ENCODE peak calls at places on chromosome 9, in six cellular contexts. One of them, this sample, is unnamed.

GRCh38 chr9:6917162-6917561 is 159.4 kb downstream of the KDM4C start:
- DNase-seq in hippocampal formation: no peak
- DNase-seq in stimulated activated CD4-positive, alpha-beta T cell treated with anti-CD3 and anti-CD28 coated beads, Interleukin-15, amount 100 ng/mL, for 1 hour: no peak
- DNase-seq in GM03348: no peak
- DNase-seq in effector CD8-positive, alpha-beta T cell: no peak
- DNase-seq in left cardiac atrium: no peak
- DNase-seq in this sample: no peak

GRCh38 chr9:108002296-108003056 is 512.9 kb upstream of the KLF4 start:
- DNase-seq in hippocampal formation: no peak
- DNase-seq in stimulated activated CD4-positive, alpha-beta T cell treated with anti-CD3 and anti-CD28 coated beads, Interleukin-15, amount 100 ng/mL, for 1 hour: no peak
- DNase-seq in GM03348: peak
- DNase-seq in effector CD8-positive, alpha-beta T cell: no peak
- DNase-seq in left cardiac atrium: peak
- DNase-seq in this sample: no peak

GRCh38 chr9:7237473-7238243 is 479.9 kb downstream of the KDM4C start:
- DNase-seq in hippocampal formation: no peak
- DNase-seq in stimulated activated CD4-positive, alpha-beta T cell treated with anti-CD3 and anti-CD28 coated beads, Interleukin-15, amount 100 ng/mL, for 1 hour: no peak
- DNase-seq in GM03348: peak
- DNase-seq in effector CD8-positive, alpha-beta T cell: no peak
- DNase-seq in left cardiac atrium: no peak
- DNase-seq in this sample: no peak

GRCh38 chr9:136026266-136026942 is 65.2 kb upstream of the UBAC1 start:
- DNase-seq in hippocampal formation: no peak
- DNase-seq in stimulated activated CD4-positive, alpha-beta T cell treated with anti-CD3 and anti-CD28 coated beads, Interleukin-15, amount 100 ng/mL, for 1 hour: no peak
- DNase-seq in GM03348: no peak
- DNase-seq in effector CD8-positive, alpha-beta T cell: no peak
- DNase-seq in left cardiac atrium: no peak
- DNase-seq in this sample: no peak

GRCh38 chr9:88443480-88444113 is 55.4 kb downstream of the SPIN1 start:
- DNase-seq in hippocampal formation: no peak
- DNase-seq in stimulated activated CD4-positive, alpha-beta T cell treated with anti-CD3 and anti-CD28 coated beads, Interleukin-15, amount 100 ng/mL, for 1 hour: no peak
- DNase-seq in GM03348: no peak
- DNase-seq in effector CD8-positive, alpha-beta T cell: no peak
- DNase-seq in left cardiac atrium: no peak
- DNase-seq in this sample: no peak

GRCh38 chr9:82021198-82021597 is 32.6 kb downstream of the SPATA31D1 start:
- DNase-seq in hippocampal formation: no peak
- DNase-seq in stimulated activated CD4-positive, alpha-beta T cell treated with anti-CD3 and anti-CD28 coated beads, Interleukin-15, amount 100 ng/mL, for 1 hour: no peak
- DNase-seq in GM03348: peak
- DNase-seq in effector CD8-positive, alpha-beta T cell: no peak
- DNase-seq in left cardiac atrium: no peak
- DNase-seq in this sample: peak

GRCh38 chr9:117414220-117414905 is 494 bp downstream of the ASTN2 start:
- DNase-seq in hippocampal formation: no peak
- DNase-seq in stimulated activated CD4-positive, alpha-beta T cell treated with anti-CD3 and anti-CD28 coated beads, Interleukin-15, amount 100 ng/mL, for 1 hour: no peak
- DNase-seq in GM03348: peak
- DNase-seq in effector CD8-positive, alpha-beta T cell: no peak
- DNase-seq in left cardiac atrium: peak
- DNase-seq in this sample: peak

GRCh38 chr9:88187631-88188030 is 49.4 kb upstream of the SPATA31C2 start:
- DNase-seq in hippocampal formation: no peak
- DNase-seq in stimulated activated CD4-positive, alpha-beta T cell treated with anti-CD3 and anti-CD28 coated beads, Interleukin-15, amount 100 ng/mL, for 1 hour: no peak
- DNase-seq in GM03348: peak
- DNase-seq in effector CD8-positive, alpha-beta T cell: no peak
- DNase-seq in left cardiac atrium: no peak
- DNase-seq in this sample: no peak

GRCh38 chr9:129145316-129145715 is 32.7 kb downstream of the IER5L start:
- DNase-seq in hippocampal formation: no peak
- DNase-seq in stimulated activated CD4-positive, alpha-beta T cell treated with anti-CD3 and anti-CD28 coated beads, Interleukin-15, amount 100 ng/mL, for 1 hour: no peak
- DNase-seq in GM03348: no peak
- DNase-seq in effector CD8-positive, alpha-beta T cell: no peak
- DNase-seq in left cardiac atrium: no peak
- DNase-seq in this sample: no peak

GRCh38 chr9:128128836-128129590 is 1.5 kb upstream of the PTGES2 start:
- DNase-seq in hippocampal formation: no peak
- DNase-seq in stimulated activated CD4-positive, alpha-beta T cell treated with anti-CD3 and anti-CD28 coated beads, Interleukin-15, amount 100 ng/mL, for 1 hour: no peak
- DNase-seq in GM03348: no peak
- DNase-seq in effector CD8-positive, alpha-beta T cell: no peak
- DNase-seq in left cardiac atrium: peak
- DNase-seq in this sample: no peak

GRCh38 chr9:136255166-136255538 is 9.5 kb upstream of the QSOX2 start:
- DNase-seq in hippocampal formation: no peak
- DNase-seq in stimulated activated CD4-positive, alpha-beta T cell treated with anti-CD3 and anti-CD28 coated beads, Interleukin-15, amount 100 ng/mL, for 1 hour: no peak
- DNase-seq in GM03348: peak
- DNase-seq in effector CD8-positive, alpha-beta T cell: no peak
- DNase-seq in left cardiac atrium: peak
- DNase-seq in this sample: no peak

GRCh38 chr9:8845808-8846207 is 1046.2 kb upstream of the DMAC1 start:
- DNase-seq in hippocampal formation: no peak
- DNase-seq in stimulated activated CD4-positive, alpha-beta T cell treated with anti-CD3 and anti-CD28 coated beads, Interleukin-15, amount 100 ng/mL, for 1 hour: no peak
- DNase-seq in GM03348: no peak
- DNase-seq in effector CD8-positive, alpha-beta T cell: no peak
- DNase-seq in left cardiac atrium: no peak
- DNase-seq in this sample: no peak

GRCh38 chr9:108050894-108051293 is 561.3 kb upstream of the KLF4 start:
- DNase-seq in hippocampal formation: no peak
- DNase-seq in stimulated activated CD4-positive, alpha-beta T cell treated with anti-CD3 and anti-CD28 coated beads, Interleukin-15, amount 100 ng/mL, for 1 hour: no peak
- DNase-seq in GM03348: no peak
- DNase-seq in effector CD8-positive, alpha-beta T cell: no peak
- DNase-seq in left cardiac atrium: no peak
- DNase-seq in this sample: no peak

GRCh38 chr9:38068616-38068865 is 486 bp downstream of the SHB start:
- DNase-seq in hippocampal formation: peak
- DNase-seq in stimulated activated CD4-positive, alpha-beta T cell treated with anti-CD3 and anti-CD28 coated beads, Interleukin-15, amount 100 ng/mL, for 1 hour: peak
- DNase-seq in GM03348: peak
- DNase-seq in effector CD8-positive, alpha-beta T cell: peak
- DNase-seq in left cardiac atrium: peak
- DNase-seq in this sample: no peak

GRCh38 chr9:98916660-98917059 is 27.0 kb upstream of the COL15A1 start:
- DNase-seq in hippocampal formation: no peak
- DNase-seq in stimulated activated CD4-positive, alpha-beta T cell treated with anti-CD3 and anti-CD28 coated beads, Interleukin-15, amount 100 ng/mL, for 1 hour: no peak
- DNase-seq in GM03348: no peak
- DNase-seq in effector CD8-positive, alpha-beta T cell: no peak
- DNase-seq in left cardiac atrium: peak
- DNase-seq in this sample: no peak

GRCh38 chr9:70113403-70114022 is 69.9 kb downstream of the MAMDC2 start:
- DNase-seq in hippocampal formation: no peak
- DNase-seq in stimulated activated CD4-positive, alpha-beta T cell treated with anti-CD3 and anti-CD28 coated beads, Interleukin-15, amount 100 ng/mL, for 1 hour: no peak
- DNase-seq in GM03348: peak
- DNase-seq in effector CD8-positive, alpha-beta T cell: no peak
- DNase-seq in left cardiac atrium: peak
- DNase-seq in this sample: no peak

GRCh38 chr9:129007035-129007765 is 20.9 kb downstream of the SH3GLB2 start:
- DNase-seq in hippocampal formation: no peak
- DNase-seq in stimulated activated CD4-positive, alpha-beta T cell treated with anti-CD3 and anti-CD28 coated beads, Interleukin-15, amount 100 ng/mL, for 1 hour: no peak
- DNase-seq in GM03348: no peak
- DNase-seq in effector CD8-positive, alpha-beta T cell: no peak
- DNase-seq in left cardiac atrium: peak
- DNase-seq in this sample: no peak

GRCh38 chr9:10525972-10526371 is 86.8 kb downstream of the PTPRD start:
- DNase-seq in hippocampal formation: no peak
- DNase-seq in stimulated activated CD4-positive, alpha-beta T cell treated with anti-CD3 and anti-CD28 coated beads, Interleukin-15, amount 100 ng/mL, for 1 hour: no peak
- DNase-seq in GM03348: no peak
- DNase-seq in effector CD8-positive, alpha-beta T cell: no peak
- DNase-seq in left cardiac atrium: no peak
- DNase-seq in this sample: no peak

GRCh38 chr9:137445930-137446431 is 4.8 kb upstream of the ENTPD8 start:
- DNase-seq in hippocampal formation: no peak
- DNase-seq in stimulated activated CD4-positive, alpha-beta T cell treated with anti-CD3 and anti-CD28 coated beads, Interleukin-15, amount 100 ng/mL, for 1 hour: no peak
- DNase-seq in GM03348: no peak
- DNase-seq in effector CD8-positive, alpha-beta T cell: no peak
- DNase-seq in left cardiac atrium: peak
- DNase-seq in this sample: no peak

GRCh38 chr9:34328500-34328982 is 527 bp downstream of the KIF24 start:
- DNase-seq in hippocampal formation: no peak
- DNase-seq in stimulated activated CD4-positive, alpha-beta T cell treated with anti-CD3 and anti-CD28 coated beads, Interleukin-15, amount 100 ng/mL, for 1 hour: no peak
- DNase-seq in GM03348: no peak
- DNase-seq in effector CD8-positive, alpha-beta T cell: no peak
- DNase-seq in left cardiac atrium: no peak
- DNase-seq in this sample: no peak

GRCh38 chr9:5185220-5185840 is at the start of gene INSL6:
- DNase-seq in hippocampal formation: no peak
- DNase-seq in stimulated activated CD4-positive, alpha-beta T cell treated with anti-CD3 and anti-CD28 coated beads, Interleukin-15, amount 100 ng/mL, for 1 hour: no peak
- DNase-seq in GM03348: no peak
- DNase-seq in effector CD8-positive, alpha-beta T cell: no peak
- DNase-seq in left cardiac atrium: no peak
- DNase-seq in this sample: no peak

GRCh38 chr9:31471041-31471440 is 913.4 kb upstream of the ACO1 start:
- DNase-seq in hippocampal formation: no peak
- DNase-seq in stimulated activated CD4-positive, alpha-beta T cell treated with anti-CD3 and anti-CD28 coated beads, Interleukin-15, amount 100 ng/mL, for 1 hour: no peak
- DNase-seq in GM03348: no peak
- DNase-seq in effector CD8-positive, alpha-beta T cell: no peak
- DNase-seq in left cardiac atrium: no peak
- DNase-seq in this sample: no peak

GRCh38 chr9:136886610-136887597 is 588 bp downstream of the TRAF2 start:
- DNase-seq in hippocampal formation: no peak
- DNase-seq in stimulated activated CD4-positive, alpha-beta T cell treated with anti-CD3 and anti-CD28 coated beads, Interleukin-15, amount 100 ng/mL, for 1 hour: no peak
- DNase-seq in GM03348: peak
- DNase-seq in effector CD8-positive, alpha-beta T cell: peak
- DNase-seq in left cardiac atrium: peak
- DNase-seq in this sample: no peak

GRCh38 chr9:94014066-94014654 is 59.0 kb upstream of the BARX1 start:
- DNase-seq in hippocampal formation: no peak
- DNase-seq in stimulated activated CD4-positive, alpha-beta T cell treated with anti-CD3 and anti-CD28 coated beads, Interleukin-15, amount 100 ng/mL, for 1 hour: no peak
- DNase-seq in GM03348: peak
- DNase-seq in effector CD8-positive, alpha-beta T cell: no peak
- DNase-seq in left cardiac atrium: no peak
- DNase-seq in this sample: no peak

GRCh38 chr9:95506692-95507455 is 9.9 kb downstream of the PTCH1 start:
- DNase-seq in hippocampal formation: peak
- DNase-seq in stimulated activated CD4-positive, alpha-beta T cell treated with anti-CD3 and anti-CD28 coated beads, Interleukin-15, amount 100 ng/mL, for 1 hour: peak
- DNase-seq in GM03348: peak
- DNase-seq in effector CD8-positive, alpha-beta T cell: no peak
- DNase-seq in left cardiac atrium: peak
- DNase-seq in this sample: peak

This sample was measured in foreskin keratinocyte.